ENCODE peak calls at places on chromosomes 3 and 15, in ten cellular contexts. P, G, U, W, Z, E, O, X, S and N are unnamed samples.

GRCh38 chr3:141663993-141664392 is 74.1 kb upstream of the RNF7 start:
- DNase-seq in U (no peak), O (no peak), X (no peak), W (no peak), P (peak), Z (no peak), S (no peak), G (peak), E (no peak), N (no peak)

GRCh38 chr3:149765762-149766334 is 13.6 kb upstream of the COMMD2 start:
- DNase-seq in P (peak), G (peak), U (no peak), E (peak), Z (peak), O (no peak), W (no peak), X (no peak), S (no peak), N (no peak)

GRCh38 chr3:195906865-195907729 is 1.3 kb downstream of the TNK2 start:
- DNase-seq in X (peak), Z (peak), P (no peak), U (peak), W (peak), O (peak), E (no peak), S (no peak), G (no peak), N (peak)

GRCh38 chr3:188633206-188633605 is 479.2 kb downstream of the LPP start:
- DNase-seq in P (no peak), Z (no peak), S (no peak), E (no peak), U (no peak), G (no peak), O (no peak), W (peak), X (no peak), N (no peak)

GRCh38 chr3:33440578-33441321 is 545 bp upstream of the UBP1 start:
- DNase-seq in W (peak), O (peak), X (peak), U (peak), Z (peak), E (peak), S (peak), G (peak), P (peak), N (peak)

GRCh38 chr3:140343211-140343610 is 334.7 kb upstream of the TRIM42 start:
- DNase-seq in Z (no peak), O (no peak), S (no peak), X (no peak), W (no peak), E (no peak), U (no peak), G (no peak), P (no peak), N (no peak)

GRCh38 chr3:111859061-111859973 is at the start of gene PHLDB2:
- DNase-seq in G (peak), E (peak), W (peak), Z (peak), X (peak), P (peak), O (peak), S (peak), U (peak), N (peak)

GRCh38 chr15:73873889-73874511 is 636 bp downstream of the TBC1D21 start:
- DNase-seq in W (peak), P (peak), O (no peak), G (peak), S (no peak), E (peak), U (no peak), X (no peak), Z (peak), N (peak)

GRCh38 chr15:65846120-65846519 is 23.2 kb upstream of the RAB11A start:
- DNase-seq in P (no peak), S (no peak), O (no peak), G (no peak), X (no peak), E (no peak), Z (no peak), U (no peak), W (no peak), N (no peak)

GRCh38 chr15:51536965-51537574 is 85.5 kb downstream of the DMXL2 start:
- DNase-seq in U (no peak), E (peak), P (peak), S (no peak), X (no peak), W (no peak), O (no peak), Z (peak), G (peak), N (no peak)

GRCh38 chr3:16897254-16897926 is 12.6 kb downstream of the PLCL2 start:
- DNase-seq in E (no peak), X (no peak), P (peak), S (no peak), G (peak), U (no peak), O (no peak), W (no peak), Z (peak), N (no peak)

GRCh38 chr3:133887951-133888703 is 7.6 kb downstream of the RAB6B start:
- DNase-seq in W (no peak), Z (peak), U (no peak), O (no peak), P (peak), E (no peak), S (no peak), G (peak), X (no peak), N (no peak)

GRCh38 chr15:57495037-57495436 is 96.7 kb upstream of the MYZAP start:
- DNase-seq in G (no peak), S (no peak), O (no peak), W (no peak), Z (no peak), U (no peak), P (no peak), E (no peak), X (no peak), N (no peak)

GRCh38 chr15:82894971-82895520 is 57.5 kb downstream of the HOMER2 start:
- DNase-seq in G (peak), Z (no peak), U (no peak), E (no peak), S (no peak), P (peak), O (no peak), W (no peak), X (no peak), N (no peak)

GRCh38 chr15:98360031-98360430 is 288.3 kb upstream of the IGF1R start:
- DNase-seq in Z (no peak), P (no peak), G (no peak), E (no peak), W (no peak), O (no peak), S (no peak), U (no peak), X (no peak), N (no peak)